ENCODE peak calls at places on chromosomes 3 and 15, in four cellular contexts. V, O, Q and I are unnamed samples.
A peak's percentile ranks its signal among the peaks of the same experiment; 100 is the strongest.

GRCh38 chr3:159058859-159059258 is 257.0 kb downstream of the MFSD1 start:
- DNase-seq in V (no peak), O (no peak), Q (no peak), I (no peak)

GRCh38 chr3:5423076-5423475 is 235.6 kb downstream of the EDEM1 start:
- DNase-seq in V (no peak), O (no peak), Q (no peak), I (no peak)

GRCh38 chr15:78264304-78265136 is at the start of gene DNAJA4:
- DNase-seq in V (no peak), O (no peak), Q (no peak), I (no peak)

GRCh38 chr3:58048301-58048700 is 40.1 kb downstream of the FLNB start:
- DNase-seq in V (no peak), O (no peak), Q (no peak), I (no peak)

GRCh38 chr3:172965256-172965655 is 175.8 kb downstream of the SPATA16 start:
- DNase-seq in V (no peak), O (no peak), Q (no peak), I (no peak)

GRCh38 chr15:74038707-74039655 is 43.4 kb downstream of the GOLGA6A start:
- DNase-seq in V (no peak), O (peak; percentile 43), Q (no peak), I (no peak)

GRCh38 chr3:128297401-128298138 is 144.3 kb downstream of the EEFSEC start:
- DNase-seq in V (no peak), O (no peak), Q (no peak), I (no peak)

GRCh38 chr3:23672628-23673027 is 133.1 kb upstream of the UBE2E1 start:
- DNase-seq in V (no peak), O (no peak), Q (no peak), I (no peak)

GRCh38 chr3:37492977-37493471 is 318.6 kb upstream of the LRRFIP2 start:
- DNase-seq in V (no peak), O (no peak), Q (no peak), I (no peak)

GRCh38 chr3:10352146-10352911 is 31.4 kb upstream of the SEC13 start:
- DNase-seq in V (no peak), O (no peak), Q (no peak), I (no peak)

GRCh38 chr15:81887913-81888312 is 157.9 kb downstream of the MEX3B start:
- DNase-seq in V (no peak), O (no peak), Q (no peak), I (no peak)

GRCh38 chr3:55452886-55453285 is 34.2 kb downstream of the WNT5A start:
- DNase-seq in V (no peak), O (no peak), Q (no peak), I (no peak)

GRCh38 chr3:124582621-124583437 is 147.4 kb upstream of the UMPS start:
- DNase-seq in V (no peak), O (no peak), Q (peak; percentile 73), I (no peak)

GRCh38 chr15:74460903-74461846 is at the start of gene UBL7:
- DNase-seq in V (peak; percentile 77), O (peak; percentile 91), Q (peak; percentile 98), I (peak; percentile 80)

GRCh38 chr3:149375164-149375823 is 2.2 kb downstream of the TM4SF1 start:
- DNase-seq in V (no peak), O (no peak), Q (no peak), I (no peak)

GRCh38 chr3:14532691-14533456 is 7.3 kb downstream of the GRIP2 start:
- DNase-seq in V (no peak), O (peak; percentile 87), Q (peak; percentile 9), I (no peak)

GRCh38 chr3:64799606-64800005 is 111.8 kb upstream of the ADAMTS9 start:
- DNase-seq in V (no peak), O (no peak), Q (no peak), I (no peak)

GRCh38 chr3:37619568-37619967 is 242.1 kb upstream of the CTDSPL start:
- DNase-seq in V (no peak), O (no peak), Q (no peak), I (no peak)

GRCh38 chr3:120496278-120496975 is 45.6 kb upstream of the FSTL1 start:
- DNase-seq in V (no peak), O (no peak), Q (no peak), I (peak; percentile 21)

GRCh38 chr15:45670061-45670460 is 35.2 kb downstream of the SQOR start:
- DNase-seq in V (no peak), O (no peak), Q (no peak), I (no peak)

GRCh38 chr3:49427581-49427980 is 1.5 kb downstream of the NICN1 start:
- DNase-seq in V (no peak), O (no peak), Q (no peak), I (no peak)

GRCh38 chr3:49428697-49429100 is 425 bp downstream of the NICN1 start:
- DNase-seq in V (no peak), O (no peak), Q (no peak), I (peak; percentile 46)

GRCh38 chr3:49422379-49423248 is at the start of gene AMT:
- DNase-seq in V (no peak), O (no peak), Q (peak; percentile 83), I (no peak)

GRCh38 chr3:49421890-49422378 is 339 bp downstream of the AMT start:
- DNase-seq in V (no peak), O (no peak), Q (no peak), I (no peak)

GRCh38 chr3:49424816-49425215 is 2.5 kb upstream of the AMT start:
- DNase-seq in V (no peak), O (no peak), Q (no peak), I (no peak)
- H3K27ac ChIP-seq in V (no peak overlapping the region), O (no peak overlapping the region), Q (no peak overlapping the region), I (no peak overlapping the region)

GRCh38 chr3:47007001-47007400 is 27.5 kb downstream of the NBEAL2 start:
- DNase-seq in V (no peak), O (no peak), Q (no peak), I (no peak)
- TF ChIP-seq ESRRA in V (no peak), O (no peak), Q (no peak), I (no peak)

GRCh38 chr3:191327526-191327925 is 1.7 kb upstream of the CCDC50 start:
- DNase-seq in V (no peak), O (peak; percentile 4), Q (no peak), I (no peak)
- H3K27ac ChIP-seq in V (no peak overlapping the region), O (no peak overlapping the region), Q (no peak overlapping the region), I (no peak overlapping the region)

DNA sequence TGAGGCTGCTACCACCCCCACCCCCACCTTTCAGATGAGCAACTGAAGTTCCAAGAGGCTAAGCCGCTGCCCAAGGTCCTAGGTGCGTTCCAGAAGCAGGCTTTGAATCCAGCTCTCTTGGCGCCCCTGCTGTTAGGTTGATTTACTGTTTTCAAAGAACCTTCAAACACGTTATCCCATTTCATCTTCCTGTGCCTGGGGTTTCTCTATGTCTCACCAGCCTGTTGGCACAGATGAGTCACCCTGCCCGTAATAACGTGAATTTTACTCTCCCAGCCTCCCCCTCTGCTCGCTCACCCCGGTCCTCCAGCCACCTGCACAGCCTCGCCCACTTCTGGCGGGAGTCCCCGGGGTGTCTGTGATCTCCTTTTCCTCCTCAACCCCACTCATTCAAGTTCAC is 13.1 kb upstream of the TSEN2 start:
- DNase-seq in V (no peak), O (no peak), Q (peak; percentile 36), I (peak; percentile 69)
- TF ChIP-seq ESRRA in V (no peak), O (no peak), Q (no peak), I (no peak)

DNA sequence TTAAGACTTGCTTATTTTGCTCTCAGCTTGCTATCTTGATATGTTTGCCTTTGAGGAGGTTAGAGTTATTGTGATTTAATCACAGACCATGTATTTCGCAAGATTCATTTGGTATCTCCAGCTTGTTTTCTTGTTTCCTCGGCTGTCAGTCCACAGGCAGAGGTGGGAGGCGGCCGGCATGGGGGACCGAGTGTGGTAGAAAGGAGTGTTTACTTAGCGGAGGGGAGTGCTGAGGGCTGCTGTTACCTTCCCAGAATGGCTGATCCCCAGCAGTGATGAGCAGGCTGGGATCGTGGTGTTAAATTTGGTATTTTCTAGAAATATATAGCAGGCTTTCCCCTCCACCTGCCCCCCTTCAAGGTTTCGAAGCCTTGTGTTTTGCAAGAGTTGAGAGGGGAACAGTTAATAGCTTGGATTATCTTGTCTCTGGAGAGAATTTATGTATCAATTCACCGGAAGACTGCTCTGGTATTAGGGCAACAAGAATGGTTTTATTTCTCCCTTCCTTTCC is 151.2 kb downstream of the IGF1R start:
- DNase-seq in V (no peak), O (no peak), Q (peak; percentile 52), I (peak; percentile 57)
- H3K27ac ChIP-seq in V (no peak overlapping the region), O (no peak overlapping the region), Q (peak overlapping the region; percentile 43), I (peak overlapping the region; percentile 89)